ENCODE peak calls at places on chromosomes 5 and 9, in nine cellular contexts. D is kidney epithelial cell, K is neural progenitor cell, U is hepatocyte, A is keratinocyte, B is H1, G is AG04449, Q is IMR-90, F is uterus. J is an unnamed sample.

GRCh38 chr9:25702536-25702935 is 24.3 kb upstream of the TUSC1 start:
- DNase-seq in K (no peak), D (no peak), A (no peak), U (no peak), B (no peak), G (no peak), Q (peak), F (no peak), J (no peak)

GRCh38 chr9:90893706-90894105 is 92.1 kb downstream of the SYK start:
- DNase-seq in A (no peak), B (no peak), Q (no peak), D (no peak), K (no peak), U (no peak), F (no peak), G (no peak), J (no peak)

GRCh38 chr5:21792736-21793135 is 1060.4 kb downstream of the CDH12 start:
- DNase-seq in D (no peak), G (no peak), A (no peak), Q (peak), K (no peak), U (no peak), B (no peak), F (no peak), J (no peak)

GRCh38 chr9:134185536-134186011 is 21.2 kb upstream of the RNU6ATAC start:
- DNase-seq in B (no peak), A (no peak), U (no peak), F (no peak), K (no peak), Q (no peak), G (no peak), D (no peak), J (no peak)

GRCh38 chr9:22039258-22039657 is 30.2 kb upstream of the CDKN2B start:
- DNase-seq in U (no peak), A (no peak), B (no peak), Q (no peak), K (no peak), G (no peak), F (no peak), D (no peak), J (no peak)

GRCh38 chr9:36971935-36972488 is 62.1 kb downstream of the PAX5 start:
- DNase-seq in U (no peak), G (no peak), K (no peak), B (no peak), A (no peak), D (no peak), F (no peak), Q (no peak), J (no peak)

GRCh38 chr9:108536836-108537601 is 318.8 kb downstream of the ACTL7B start:
- DNase-seq in G (no peak), K (no peak), U (no peak), F (no peak), D (no peak), A (no peak), B (no peak), Q (peak), J (no peak)

GRCh38 chr5:64838376-64838775 is 69.6 kb downstream of the CWC27 start:
- DNase-seq in D (no peak), B (no peak), U (no peak), K (no peak), F (no peak), G (no peak), Q (peak), A (no peak), J (no peak)

GRCh38 chr5:61744690-61745619 is 412.9 kb downstream of the ZSWIM6 start:
- DNase-seq in Q (no peak), A (no peak), U (no peak), D (no peak), G (no peak), K (no peak), B (no peak), F (no peak), J (no peak)

GRCh38 chr9:101536351-101536750 is 2.7 kb downstream of the RNF20 start:
- DNase-seq in A (no peak), K (no peak), D (no peak), G (no peak), U (no peak), B (no peak), Q (peak), F (no peak), J (peak)

GRCh38 chr9:37969130-37969529 is 65.2 kb upstream of the SLC25A51 start:
- DNase-seq in F (no peak), Q (peak), A (no peak), K (no peak), D (no peak), G (no peak), U (peak), B (no peak), J (peak)

GRCh38 chr5:92429642-92430041 is 1046.5 kb upstream of the ARRDC3 start:
- DNase-seq in G (no peak), A (no peak), D (no peak), F (no peak), U (no peak), B (no peak), Q (no peak), K (peak), J (no peak)

GRCh38 chr5:8363133-8363532 is 494.2 kb downstream of the MTRR start:
- DNase-seq in A (no peak), G (no peak), U (peak), F (no peak), K (no peak), Q (peak), B (no peak), D (peak), J (peak)

GRCh38 chr5:73596705-73597328 is 29.2 kb upstream of the ARHGEF28 start:
- DNase-seq in G (no peak), K (peak), A (no peak), B (no peak), U (peak), F (no peak), Q (peak), D (no peak), J (peak)

GRCh38 chr5:1642621-1643061 is 118.9 kb upstream of the LPCAT1 start:
- DNase-seq in K (peak), U (no peak), B (no peak), G (no peak), D (no peak), F (no peak), A (no peak), Q (no peak), J (no peak)

GRCh38 chr9:113511856-113512761 is 48.6 kb downstream of the RGS3 start:
- DNase-seq in F (no peak), G (no peak), K (peak), A (no peak), D (no peak), U (no peak), Q (peak), B (no peak), J (no peak)

GRCh38 chr5:18197734-18198133 is 563.5 kb downstream of the TAF11L14 start:
- DNase-seq in K (no peak), A (no peak), G (no peak), Q (no peak), B (no peak), D (no peak), F (no peak), U (no peak), J (no peak)

GRCh38 chr5:133321833-133322420 is 270.1 kb downstream of the HSPA4 start:
- DNase-seq in B (no peak), D (no peak), G (no peak), A (no peak), U (no peak), F (no peak), Q (no peak), K (no peak), J (no peak)

GRCh38 chr9:96038271-96038670 is 162.8 kb downstream of the ERCC6L2 start:
- DNase-seq in B (no peak), F (no peak), Q (no peak), G (no peak), D (no peak), A (no peak), U (no peak), K (no peak), J (no peak)

GRCh38 chr5:34735436-34736426 is 79.6 kb downstream of the RAI14 start:
- DNase-seq in U (no peak), B (no peak), Q (peak), K (no peak), G (no peak), D (no peak), F (no peak), A (no peak), J (peak)

GRCh38 chr9:31776471-31776870 is 608.0 kb upstream of the ACO1 start:
- DNase-seq in U (peak), D (no peak), K (no peak), F (no peak), Q (no peak), A (no peak), G (no peak), B (no peak), J (peak)

GRCh38 chr5:156947933-156948332 is 15.1 kb downstream of the TIMD4 start:
- DNase-seq in Q (no peak), F (no peak), U (no peak), B (no peak), D (no peak), K (no peak), G (no peak), A (no peak), J (no peak)

GRCh38 chr5:172377438-172377837 is 76.9 kb downstream of the SH3PXD2B start:
- DNase-seq in Q (no peak), B (no peak), A (no peak), D (no peak), F (no peak), U (no peak), K (no peak), G (no peak), J (no peak)

GRCh38 chr9:18849186-18849724 is 183.8 kb downstream of the SAXO1 start:
- DNase-seq in U (no peak), D (no peak), G (no peak), B (no peak), A (no peak), F (no peak), K (no peak), Q (no peak), J (no peak)

DNA sequence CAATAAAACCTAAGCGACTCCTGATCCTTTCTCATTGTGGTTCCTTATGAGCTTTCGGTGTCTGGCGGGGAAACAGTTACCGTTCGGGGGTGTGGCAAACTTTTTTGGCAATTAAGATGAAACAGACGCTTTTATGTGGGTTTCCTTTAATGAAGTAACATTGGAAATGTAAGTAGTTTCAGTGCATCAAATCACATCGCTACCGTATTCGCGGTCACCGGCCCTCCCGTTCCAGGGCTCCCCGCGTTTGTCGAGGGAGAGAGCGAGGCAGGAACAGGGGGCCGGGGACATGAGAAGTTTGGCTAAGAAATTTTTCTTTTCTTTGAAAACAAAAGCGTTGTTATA is 3.9 kb upstream of the IRX2 start:
- DNase-seq in A (no peak), Q (no peak), G (no peak), D (no peak), B (no peak), F (no peak), U (no peak), K (no peak), J (no peak)
- H3K4me3 ChIP-seq in A (no peak), Q (no peak), G (peak), D (no peak), B (peak), F (no peak), U (no peak), K (peak), J (no peak)

DNA sequence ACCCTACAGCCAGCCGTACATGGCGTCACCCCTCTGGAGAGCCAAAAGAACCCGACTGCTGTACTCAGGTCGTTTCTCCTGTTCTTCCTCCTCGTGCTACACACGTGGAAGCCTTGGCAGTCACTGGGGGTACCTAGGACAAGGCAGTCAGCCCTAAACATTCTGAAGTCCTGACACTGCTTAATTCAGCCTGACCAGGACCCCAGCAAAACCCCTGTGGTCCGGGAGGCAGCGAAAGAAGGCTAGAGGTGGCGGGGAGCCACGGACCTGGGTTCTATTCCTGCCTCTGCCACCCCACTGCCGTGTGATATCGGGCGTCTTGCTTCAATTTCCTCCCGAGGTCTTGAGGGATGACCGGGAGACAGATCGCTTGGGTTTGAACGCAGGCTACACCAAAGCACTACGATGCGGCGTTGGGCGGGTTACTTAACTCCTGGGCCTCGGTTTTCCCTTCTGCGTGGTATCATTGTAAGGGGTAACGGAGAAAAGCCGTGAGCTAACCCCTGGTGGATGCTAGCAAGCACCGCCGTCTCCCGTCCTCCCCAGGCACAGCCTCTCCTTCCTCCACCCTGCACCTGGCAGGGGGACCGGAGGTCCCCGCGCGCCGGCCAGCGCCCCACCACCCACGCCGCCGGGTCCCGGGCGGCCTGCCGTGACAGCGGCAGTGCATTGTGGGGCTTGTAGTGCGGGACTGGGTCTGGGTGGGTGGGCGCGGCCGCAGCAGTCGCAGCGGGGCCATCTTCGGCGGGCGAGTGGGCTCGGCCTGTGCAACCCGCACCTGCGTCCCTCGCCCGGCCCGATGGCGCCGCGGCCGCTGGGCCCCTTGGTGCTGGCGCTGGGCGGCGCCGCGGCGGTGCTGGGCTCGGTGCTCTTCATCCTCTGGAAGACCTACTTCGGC is at the start of gene ARL10:
- DNase-seq in K (peak), F (peak), Q (peak), A (no peak), B (no peak), G (no peak), D (no peak), U (peak), J (peak)
- TF ChIP-seq CTCF in K (no peak), F (no peak), Q (no peak), A (no peak), B (no peak), G (no peak), D (no peak), U (no peak), J (no peak)

DNA sequence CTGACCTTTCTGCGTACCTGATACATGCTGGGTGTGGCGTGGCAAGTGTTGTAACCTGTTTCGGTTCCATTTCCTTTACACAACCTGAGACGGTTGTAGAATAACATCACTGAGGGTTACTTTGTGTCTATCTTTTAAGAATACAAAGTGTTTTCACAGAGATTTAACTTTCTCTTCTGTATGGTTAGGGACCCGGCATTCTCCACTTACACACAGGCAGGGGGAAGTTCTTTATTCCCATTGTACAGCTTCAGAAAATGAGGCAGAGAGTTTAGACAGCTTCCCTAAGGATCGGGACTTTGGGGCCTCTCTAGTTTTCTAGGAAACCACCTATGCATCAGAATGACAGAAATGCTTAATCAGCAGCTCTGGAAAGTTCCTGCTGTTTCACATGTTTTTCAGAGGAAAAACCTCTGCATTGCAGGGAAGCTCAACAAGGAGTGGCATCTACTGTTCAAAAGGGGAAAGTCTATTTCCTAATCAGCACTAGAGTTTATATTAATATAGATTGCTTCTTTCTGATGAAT is 41.3 kb downstream of the CAST start:
- DNase-seq in A (no peak), F (no peak), K (peak), Q (no peak), B (no peak), U (peak), G (no peak), D (no peak), J (peak)
- H3K4me3 ChIP-seq in A (peak), F (peak), K (peak), Q (peak), B (peak), U (peak), G (peak), D (peak), J (peak)

GRCh38 chr9:120916573-120916972 is 10.0 kb downstream of the TRAF1 start:
- DNase-seq in F (peak), B (no peak), A (no peak), U (peak), G (no peak), D (no peak), Q (peak), K (no peak), J (peak)
- TF ChIP-seq CTCF in F (peak), B (peak), A (peak), U (peak), G (no peak), D (peak), Q (peak), K (no peak), J (peak)

DNA sequence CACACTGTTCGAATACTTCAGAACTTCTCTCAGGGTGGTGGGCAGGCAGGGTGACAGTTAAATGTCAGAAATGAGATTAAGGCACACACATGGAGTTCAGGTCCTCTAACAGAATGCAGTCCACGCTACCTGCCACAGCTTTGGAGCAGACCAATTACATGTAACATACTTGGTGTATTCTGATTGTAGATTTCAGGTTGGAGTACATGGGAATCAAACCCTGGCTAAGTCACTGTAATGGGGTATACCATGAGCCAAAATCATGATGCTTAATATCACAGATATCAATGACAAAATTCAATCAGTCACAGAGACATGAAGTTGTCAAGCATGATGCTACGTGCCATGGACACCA is 48.9 kb downstream of the MEF2C start:
- DNase-seq in B (no peak), D (no peak), Q (no peak), F (no peak), A (no peak), U (no peak), G (no peak), K (no peak), J (no peak)
- H3K4me3 ChIP-seq in B (no peak), D (no peak), Q (no peak), F (no peak), A (no peak), U (no peak), G (no peak), K (no peak), J (no peak)

GRCh38 chr5:82225525-82226172 is 52.5 kb downstream of the RPS23 start:
- DNase-seq in K (peak), F (peak), Q (peak), B (peak), A (peak), G (peak), D (peak), U (peak), J (peak)
- TF ChIP-seq CTCF in K (peak), F (peak), Q (peak), B (peak), A (peak), G (peak), D (peak), U (peak), J (peak)

GRCh38 chr5:177455661-177456590 is 9.3 kb downstream of the PRR7 start:
- DNase-seq in Q (peak), K (peak), U (peak), D (no peak), B (peak), G (no peak), A (no peak), F (peak), J (peak)
- H3K4me3 ChIP-seq in Q (peak), K (peak), U (peak), D (peak), B (peak), G (peak), A (peak), F (peak), J (peak)

GRCh38 chr9:128102861-128103588 is 24.5 kb downstream of the PTGES2 start:
- DNase-seq in B (no peak), A (no peak), K (no peak), F (peak), D (no peak), Q (no peak), U (peak), G (no peak), J (no peak)

GRCh38 chr9:128102196-128102595 is 25.3 kb downstream of the PTGES2 start:
- DNase-seq in F (no peak), G (no peak), K (no peak), Q (no peak), B (no peak), A (no peak), U (no peak), D (no peak), J (no peak)

GRCh38 chr9:128101690-128102089 is 25.8 kb downstream of the PTGES2 start:
- DNase-seq in F (no peak), B (no peak), G (no peak), U (no peak), D (no peak), Q (no peak), A (no peak), K (no peak), J (no peak)

GRCh38 chr9:128104171-128104618 is 23.3 kb downstream of the PTGES2 start:
- DNase-seq in G (no peak), A (no peak), U (peak), D (no peak), Q (no peak), K (no peak), F (no peak), B (no peak), J (peak)

GRCh38 chr9:128103589-128103962 is 24.0 kb downstream of the PTGES2 start:
- DNase-seq in F (no peak), Q (no peak), U (peak), A (no peak), B (no peak), K (no peak), D (no peak), G (no peak), J (no peak)
- TF ChIP-seq CTCF in F (no peak), Q (peak), U (peak), A (no peak), B (no peak), K (no peak), D (peak), G (no peak), J (peak)

DNA sequence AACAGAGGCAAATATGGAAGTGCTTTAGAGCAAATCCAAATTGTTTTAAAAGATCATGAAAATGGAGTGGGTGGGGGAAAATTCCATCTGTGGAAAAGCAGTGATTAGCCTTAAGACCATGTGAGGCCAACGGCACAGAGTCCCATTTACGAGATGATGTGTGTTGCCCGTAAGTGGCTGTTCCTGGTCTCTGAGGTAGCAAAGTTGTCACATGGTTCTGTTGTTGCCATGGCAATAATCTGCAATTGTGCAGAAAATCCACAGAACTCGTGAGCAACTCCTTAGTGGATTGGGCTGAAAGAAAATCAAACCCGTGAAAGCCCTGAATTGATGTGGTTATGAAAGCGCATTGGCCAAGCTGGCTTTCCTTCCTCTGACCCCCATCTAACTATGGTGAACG is 614.7 kb downstream of the EBF1 start:
- DNase-seq in A (no peak), Q (no peak), F (peak), D (no peak), B (no peak), K (no peak), U (no peak), G (no peak), J (peak)
- H3K4me3 ChIP-seq in A (no peak), Q (no peak), F (no peak), D (no peak), B (no peak), K (no peak), U (no peak), G (no peak), J (no peak)